ENCODE peak calls at places on chromosomes 5 and 9, in five cellular contexts. One of them, this sample, is unnamed. For H3K36me3, the result is how much of the 10 kb centered on the place peaks cover.

GRCh38 chr9:93949694-93950449 is 5.3 kb downstream of the BARX1 start:
- DNase-seq in left lung: no peak
- DNase-seq in aorta: no peak
- DNase-seq in pancreas: peak
- DNase-seq in cardiac muscle cell: no peak
- DNase-seq in this sample: no peak

GRCh38 chr9:105877719-105878118 is 183.4 kb downstream of the TMEM38B start:
- DNase-seq in left lung: no peak
- DNase-seq in aorta: no peak
- DNase-seq in pancreas: no peak
- DNase-seq in cardiac muscle cell: no peak
- DNase-seq in this sample: peak

GRCh38 chr5:60842859-60843692 is 993 bp downstream of the ELOVL7 start:
- DNase-seq in left lung: no peak
- DNase-seq in aorta: no peak
- DNase-seq in pancreas: peak
- DNase-seq in cardiac muscle cell: no peak
- DNase-seq in this sample: no peak

GRCh38 chr9:76379494-76379893 is 14.7 kb downstream of the RFK start:
- DNase-seq in left lung: no peak
- DNase-seq in aorta: no peak
- DNase-seq in pancreas: no peak
- DNase-seq in cardiac muscle cell: no peak
- DNase-seq in this sample: no peak

GRCh38 chr5:95892784-95893354 is 68.8 kb downstream of the ELL2 start:
- DNase-seq in left lung: no peak
- DNase-seq in aorta: no peak
- DNase-seq in pancreas: no peak
- DNase-seq in cardiac muscle cell: peak
- DNase-seq in this sample: no peak

GRCh38 chr9:89536618-89537017 is 38.7 kb upstream of the SEMA4D start:
- DNase-seq in left lung: no peak
- DNase-seq in aorta: no peak
- DNase-seq in pancreas: no peak
- DNase-seq in cardiac muscle cell: no peak
- DNase-seq in this sample: no peak

GRCh38 chr9:131721096-131721495 is 18.8 kb downstream of the RAPGEF1 start:
- DNase-seq in left lung: no peak
- DNase-seq in aorta: no peak
- DNase-seq in pancreas: no peak
- DNase-seq in cardiac muscle cell: no peak
- DNase-seq in this sample: no peak

GRCh38 chr5:177966839-177967167 is 29.2 kb downstream of the PROP1 start:
- DNase-seq in left lung: no peak
- DNase-seq in aorta: no peak
- DNase-seq in pancreas: no peak
- DNase-seq in cardiac muscle cell: no peak
- DNase-seq in this sample: peak

GRCh38 chr5:69276422-69277174 is 41.9 kb downstream of the CDK7 start:
- DNase-seq in left lung: no peak
- DNase-seq in aorta: no peak
- DNase-seq in pancreas: no peak
- DNase-seq in cardiac muscle cell: peak
- DNase-seq in this sample: no peak

GRCh38 chr9:130112244-130113151 is 58.8 kb downstream of the GPR107 start:
- DNase-seq in left lung: no peak
- DNase-seq in aorta: peak
- DNase-seq in pancreas: no peak
- DNase-seq in cardiac muscle cell: no peak
- DNase-seq in this sample: no peak

GRCh38 chr5:141513021-141513626 is 24.2 kb downstream of the PCDHGC5 start:
- DNase-seq in left lung: no peak
- DNase-seq in aorta: peak
- DNase-seq in pancreas: peak
- DNase-seq in cardiac muscle cell: peak
- DNase-seq in this sample: no peak

GRCh38 chr9:78971505-78971904 is 600.3 kb upstream of the TLE4 start:
- DNase-seq in left lung: no peak
- DNase-seq in aorta: no peak
- DNase-seq in pancreas: no peak
- DNase-seq in cardiac muscle cell: no peak
- DNase-seq in this sample: no peak

GRCh38 chr5:120413706-120414105 is 50.4 kb upstream of the PRR16 start:
- DNase-seq in left lung: no peak
- DNase-seq in aorta: no peak
- DNase-seq in pancreas: no peak
- DNase-seq in cardiac muscle cell: peak
- DNase-seq in this sample: no peak

GRCh38 chr9:91151014-91151740 is 210.5 kb downstream of the AUH start:
- DNase-seq in left lung: no peak
- DNase-seq in aorta: no peak
- DNase-seq in pancreas: no peak
- DNase-seq in cardiac muscle cell: peak
- DNase-seq in this sample: no peak

GRCh38 chr5:175319199-175319598 is 124.8 kb downstream of the DRD1 start:
- DNase-seq in left lung: no peak
- DNase-seq in aorta: no peak
- DNase-seq in pancreas: no peak
- DNase-seq in cardiac muscle cell: no peak
- DNase-seq in this sample: no peak

GRCh38 chr5:15786884-15787283 is 286.9 kb downstream of the FBXL7 start:
- DNase-seq in left lung: no peak
- DNase-seq in aorta: no peak
- DNase-seq in pancreas: no peak
- DNase-seq in cardiac muscle cell: no peak
- DNase-seq in this sample: peak
- H3K4me3 ChIP-seq in left lung: no peak
- H3K4me3 ChIP-seq in aorta: no peak
- H3K4me3 ChIP-seq in pancreas: no peak
- H3K4me3 ChIP-seq in cardiac muscle cell: no peak
- H3K4me3 ChIP-seq in this sample: no peak

DNA sequence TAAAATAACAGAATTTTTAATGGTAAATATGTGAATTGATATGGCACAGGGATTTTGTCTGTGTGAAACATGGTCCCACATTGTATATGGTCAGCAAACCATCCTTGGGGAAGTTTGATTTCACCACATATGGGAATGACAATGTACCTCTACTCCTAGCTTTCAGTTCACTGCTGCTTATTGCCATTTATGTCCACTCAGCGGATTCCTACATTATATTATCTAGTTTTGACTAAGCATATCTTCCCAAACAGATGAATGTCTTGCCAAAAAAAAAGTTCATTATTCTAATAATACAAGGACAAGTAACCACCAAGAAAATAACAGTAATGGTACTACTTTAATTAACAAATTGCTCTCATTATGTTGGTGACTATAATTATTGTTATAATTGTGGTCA is 1521.6 kb downstream of the MAT2B start:
- DNase-seq in left lung: no peak
- DNase-seq in aorta: no peak
- DNase-seq in pancreas: no peak
- DNase-seq in cardiac muscle cell: no peak
- DNase-seq in this sample: no peak
- H3K36me3 ChIP-seq in left lung: under half
- H3K36me3 ChIP-seq in aorta: under half
- H3K36me3 ChIP-seq in pancreas: under half
- H3K36me3 ChIP-seq in cardiac muscle cell: under half
- H3K36me3 ChIP-seq in this sample: under half

GRCh38 chr5:154502180-154502579 is 24.2 kb upstream of the HAND1 start:
- DNase-seq in left lung: no peak
- DNase-seq in aorta: no peak
- DNase-seq in pancreas: no peak
- DNase-seq in cardiac muscle cell: no peak
- DNase-seq in this sample: no peak
- H3K4me3 ChIP-seq in left lung: no peak
- H3K4me3 ChIP-seq in aorta: no peak
- H3K4me3 ChIP-seq in pancreas: no peak
- H3K4me3 ChIP-seq in cardiac muscle cell: no peak
- H3K4me3 ChIP-seq in this sample: no peak

GRCh38 chr9:71876106-71876505 is 34.9 kb downstream of the ABHD17B start:
- DNase-seq in left lung: no peak
- DNase-seq in aorta: no peak
- DNase-seq in pancreas: no peak
- DNase-seq in cardiac muscle cell: no peak
- DNase-seq in this sample: no peak
- H3K36me3 ChIP-seq in left lung: under half
- H3K36me3 ChIP-seq in aorta: under half
- H3K36me3 ChIP-seq in pancreas: under half
- H3K36me3 ChIP-seq in cardiac muscle cell: under half
- H3K36me3 ChIP-seq in this sample: under half